ENCODE peak calls at places on chromosome 18, in four cellular contexts. D, H, W and M are unnamed samples.

GRCh38 chr18:66958309-66958708 is 354.4 kb upstream of the CDH19 start:
- DNase-seq in H (no peak), W (no peak), D (no peak), M (no peak)

GRCh38 chr18:48197819-48198218 is 211.4 kb downstream of the ZBTB7C start:
- DNase-seq in D (no peak), W (no peak), H (no peak), M (no peak)

GRCh38 chr18:59994357-59994756 is 94.6 kb downstream of the PMAIP1 start:
- DNase-seq in D (peak; percentile 40), H (no peak), W (peak; percentile 5), M (peak; percentile 29)

GRCh38 chr18:14074187-14074586 is 58.0 kb downstream of the ZNF519 start:
- DNase-seq in D (no peak), W (peak; percentile 5), H (no peak), M (no peak)

GRCh38 chr18:63843008-63843407 is 44.5 kb upstream of the SERPINB2 start:
- DNase-seq in W (no peak), H (no peak), D (no peak), M (no peak)

GRCh38 chr18:5582849-5583667 is 39.3 kb upstream of the EPB41L3 start:
- DNase-seq in W (no peak), D (no peak), H (no peak), M (no peak)

GRCh38 chr18:41144444-41144843 is 810.6 kb upstream of the PIK3C3 start:
- DNase-seq in D (no peak), W (no peak), H (no peak), M (no peak)

GRCh38 chr18:31192086-31192776 is 29.6 kb upstream of the DSC1 start:
- DNase-seq in H (no peak), W (no peak), D (no peak), M (no peak)

GRCh38 chr18:3015851-3016250 is 2.9 kb upstream of the LPIN2 start:
- DNase-seq in W (no peak), D (peak; percentile 9), H (no peak), M (no peak)

GRCh38 chr18:32879497-32879896 is 106.7 kb upstream of the KLHL14 start:
- DNase-seq in W (peak; percentile 1), D (no peak), H (no peak), M (no peak)

GRCh38 chr18:34773961-34774754 is 64.1 kb downstream of the DTNA start:
- DNase-seq in W (no peak), H (peak; percentile 45), D (no peak), M (peak; percentile 83)

GRCh38 chr18:75207298-75208054 is 1.5 kb downstream of the PTGR3 start:
- DNase-seq in W (peak; percentile 33), H (no peak), D (no peak), M (no peak)

GRCh38 chr18:79942786-79943607 is 8.5 kb downstream of the SLC66A2 start:
- DNase-seq in D (no peak), H (no peak), W (no peak), M (no peak)

GRCh38 chr18:49048361-49048760 is 97.6 kb upstream of the SMAD7 start:
- DNase-seq in W (no peak), D (no peak), H (no peak), M (no peak)

GRCh38 chr18:67117804-67118203 is 398.7 kb downstream of the DSEL start:
- DNase-seq in D (no peak), W (no peak), H (no peak), M (no peak)

GRCh38 chr18:59837586-59837985 is 62.2 kb upstream of the PMAIP1 start:
- DNase-seq in H (no peak), D (peak; percentile 95), W (peak; percentile 57), M (peak; percentile 85)

GRCh38 chr18:3652380-3653262 is 202.6 kb downstream of the TGIF1 start:
- DNase-seq in D (peak; percentile 38), W (no peak), H (peak; percentile 29), M (no peak)

GRCh38 chr18:56210466-56210865 is 427.9 kb downstream of the TXNL1 start:
- DNase-seq in W (no peak), D (no peak), H (no peak), M (no peak)

GRCh38 chr18:59957957-59958356 is 58.2 kb downstream of the PMAIP1 start:
- DNase-seq in H (no peak), W (peak; percentile 92), D (peak; percentile 100), M (peak; percentile 99)

GRCh38 chr18:44592639-44593038 is 88.0 kb upstream of the SETBP1 start:
- DNase-seq in H (no peak), D (no peak), W (peak; percentile 78), M (no peak)

GRCh38 chr18:13137939-13138821 is 80.4 kb upstream of the LDLRAD4 start:
- DNase-seq in D (peak; percentile 54), H (no peak), W (no peak), M (peak; percentile 9)

GRCh38 chr18:73352546-73352945 is 484.8 kb upstream of the NETO1 start:
- DNase-seq in H (no peak), W (peak; percentile 5), D (no peak), M (no peak)

GRCh38 chr18:66523219-66523991 is 80.5 kb downstream of the CDH19 start:
- DNase-seq in W (no peak), H (no peak), D (peak; percentile 99), M (no peak)